ENCODE peak calls at places on chromosomes 3 and 15, in eight cellular contexts. S is AG04449, L is neural progenitor cell, D is ovary, R is lower lobe of right lung, V is DND-41, O is PC-9, T is neural crest cell. E is an unnamed sample.

GRCh38 chr15:48559270-48559669 is 86.2 kb downstream of the FBN1 start:
- DNase-seq in S (peak), L (peak), D (peak), R (no peak), V (no peak), O (no peak), T (no peak), E (no peak)

GRCh38 chr3:138284957-138285477 is 44.6 kb downstream of the NME9 start:
- DNase-seq in S (no peak), L (no peak), D (no peak), R (no peak), V (no peak), O (no peak), T (no peak), E (no peak)

GRCh38 chr15:99467861-99468460 is 97.8 kb upstream of the MEF2A start:
- DNase-seq in S (no peak), L (no peak), D (no peak), R (no peak), V (no peak), O (no peak), T (no peak), E (no peak)

GRCh38 chr3:86988235-86988634 is 2.7 kb downstream of the VGLL3 start:
- DNase-seq in S (peak), L (no peak), D (no peak), R (no peak), V (no peak), O (no peak), T (no peak), E (no peak)

GRCh38 chr3:8368598-8368997 is 133.0 kb upstream of the LMCD1 start:
- DNase-seq in S (no peak), L (no peak), D (no peak), R (no peak), V (no peak), O (no peak), T (no peak), E (no peak)

GRCh38 chr15:99164119-99164518 is 59.2 kb downstream of the SYNM start:
- DNase-seq in S (no peak), L (no peak), D (no peak), R (no peak), V (no peak), O (no peak), T (no peak), E (no peak)

GRCh38 chr3:129686941-129687340 is 80.5 kb upstream of the PLXND1 start:
- DNase-seq in S (no peak), L (no peak), D (no peak), R (no peak), V (no peak), O (no peak), T (no peak), E (no peak)

GRCh38 chr15:61879219-61879618 is 181.0 kb downstream of the VPS13C start:
- DNase-seq in S (no peak), L (no peak), D (no peak), R (no peak), V (no peak), O (peak), T (no peak), E (no peak)

GRCh38 chr3:44762690-44763089 is 1.1 kb downstream of the KIF15 start:
- DNase-seq in S (no peak), L (no peak), D (no peak), R (no peak), V (no peak), O (no peak), T (no peak), E (no peak)

GRCh38 chr15:50042775-50043174 is 76.3 kb downstream of the ATP8B4 start:
- DNase-seq in S (no peak), L (no peak), D (no peak), R (no peak), V (no peak), O (no peak), T (no peak), E (no peak)

GRCh38 chr3:152305075-152305474 is 36.3 kb downstream of the MBNL1 start:
- DNase-seq in S (no peak), L (peak), D (no peak), R (no peak), V (no peak), O (no peak), T (no peak), E (no peak)

GRCh38 chr3:45993421-45994027 is 2.1 kb downstream of the FYCO1 start:
- DNase-seq in S (no peak), L (no peak), D (no peak), R (no peak), V (peak), O (no peak), T (no peak), E (no peak)

GRCh38 chr3:124149774-124150173 is 157.8 kb upstream of the ROPN1 start:
- DNase-seq in S (no peak), L (no peak), D (no peak), R (no peak), V (no peak), O (no peak), T (no peak), E (no peak)

GRCh38 chr3:138089091-138089490 is 26.3 kb downstream of the DZIP1L start:
- DNase-seq in S (peak), L (no peak), D (no peak), R (no peak), V (no peak), O (no peak), T (no peak), E (no peak)

GRCh38 chr3:154310840-154311239 is 13.4 kb downstream of the DHX36 start:
- DNase-seq in S (no peak), L (no peak), D (no peak), R (no peak), V (no peak), O (no peak), T (no peak), E (no peak)

GRCh38 chr15:64536244-64536836 is 76.0 kb downstream of the ZNF609 start:
- DNase-seq in S (peak), L (no peak), D (no peak), R (no peak), V (peak), O (peak), T (no peak), E (no peak)

GRCh38 chr3:109275702-109276293 is 40.5 kb downstream of the DPPA2 start:
- DNase-seq in S (no peak), L (peak), D (no peak), R (no peak), V (peak), O (peak), T (peak), E (peak)

GRCh38 chr3:195699148-195699771 is 21.5 kb upstream of the MUC20 start:
- DNase-seq in S (no peak), L (no peak), D (no peak), R (no peak), V (no peak), O (no peak), T (no peak), E (no peak)

GRCh38 chr3:27312044-27312668 is 57.0 kb downstream of the NEK10 start:
- DNase-seq in S (peak), L (peak), D (no peak), R (no peak), V (peak), O (peak), T (no peak), E (peak)

GRCh38 chr3:42501681-42502428 is 588 bp upstream of the VIPR1 start:
- DNase-seq in S (no peak), L (peak), D (no peak), R (peak), V (no peak), O (peak), T (peak), E (peak)

GRCh38 chr3:128936341-128936740 is 56.9 kb downstream of the ACAD9 start:
- DNase-seq in S (no peak), L (no peak), D (no peak), R (no peak), V (no peak), O (no peak), T (no peak), E (no peak)

GRCh38 chr15:42503822-42504221 is 8.4 kb downstream of the SNAP23 start:
- DNase-seq in S (no peak), L (no peak), D (no peak), R (no peak), V (no peak), O (no peak), T (no peak), E (no peak)

GRCh38 chr15:51240066-51240465 is 98.3 kb downstream of the CYP19A1 start:
- DNase-seq in S (no peak), L (no peak), D (no peak), R (no peak), V (peak), O (no peak), T (no peak), E (no peak)

GRCh38 chr3:179026636-179027035 is 45.0 kb downstream of the ZMAT3 start:
- DNase-seq in S (no peak), L (no peak), D (no peak), R (no peak), V (no peak), O (no peak), T (no peak), E (no peak)

GRCh38 chr3:197746801-197747237 is 2.9 kb upstream of the FYTTD1 start:
- DNase-seq in S (no peak), L (no peak), D (no peak), R (no peak), V (no peak), O (no peak), T (no peak), E (no peak)

GRCh38 chr3:126149960-126150515 is 30.3 kb downstream of the ALDH1L1 start:
- DNase-seq in S (no peak), L (no peak), D (no peak), R (peak), V (no peak), O (no peak), T (peak), E (no peak)

GRCh38 chr3:190073264-190073663 is 47.4 kb downstream of the P3H2 start:
- DNase-seq in S (no peak), L (no peak), D (no peak), R (no peak), V (no peak), O (no peak), T (no peak), E (no peak)

GRCh38 chr3:53495518-53496501 is 1.4 kb downstream of the CACNA1D start:
- DNase-seq in S (no peak), L (peak), D (peak), R (no peak), V (no peak), O (no peak), T (no peak), E (peak)

GRCh38 chr15:66803182-66803729 is 101.2 kb downstream of the SMAD6 start:
- DNase-seq in S (peak), L (peak), D (peak), R (peak), V (no peak), O (peak), T (peak), E (peak)

GRCh38 chr15:98842192-98842972 is 165.2 kb downstream of the PGPEP1L start:
- DNase-seq in S (no peak), L (no peak), D (no peak), R (no peak), V (no peak), O (no peak), T (no peak), E (no peak)

GRCh38 chr15:101017041-101017754 is 98.0 kb downstream of the LRRK1 start:
- DNase-seq in S (no peak), L (peak), D (no peak), R (no peak), V (no peak), O (no peak), T (no peak), E (peak)

GRCh38 chr3:8557298-8557697 is 55.7 kb downstream of the LMCD1 start:
- DNase-seq in S (no peak), L (no peak), D (peak), R (no peak), V (no peak), O (no peak), T (no peak), E (no peak)

GRCh38 chr3:169495569-169495968 is 167.9 kb downstream of the MECOM start:
- DNase-seq in S (no peak), L (no peak), D (no peak), R (no peak), V (no peak), O (no peak), T (no peak), E (no peak)

GRCh38 chr15:101689901-101690300 is 34.4 kb downstream of the TARS3 start:
- DNase-seq in S (no peak), L (no peak), D (no peak), R (no peak), V (no peak), O (no peak), T (no peak), E (no peak)

GRCh38 chr15:76058714-76059319 is 968 bp upstream of the TMEM266 start:
- DNase-seq in S (no peak), L (peak), D (no peak), R (no peak), V (no peak), O (no peak), T (peak), E (peak)

GRCh38 chr3:149581681-149582349 is 76.0 kb downstream of the WWTR1 start:
- DNase-seq in S (no peak), L (peak), D (peak), R (no peak), V (no peak), O (peak), T (no peak), E (no peak)

GRCh38 chr15:78540955-78541743 is 905 bp downstream of the PSMA4 start:
- DNase-seq in S (no peak), L (no peak), D (no peak), R (no peak), V (peak), O (no peak), T (no peak), E (no peak)

GRCh38 chr3:12859840-12860239 is 18.5 kb upstream of the RPL32 start:
- DNase-seq in S (no peak), L (no peak), D (no peak), R (no peak), V (no peak), O (no peak), T (no peak), E (no peak)

GRCh38 chr15:63440756-63441155 is 59.1 kb upstream of the CA12 start:
- DNase-seq in S (no peak), L (no peak), D (no peak), R (no peak), V (no peak), O (no peak), T (no peak), E (no peak)

GRCh38 chr3:53850895-53851294 is 4.5 kb downstream of the IL17RB start:
- DNase-seq in S (no peak), L (no peak), D (peak), R (no peak), V (no peak), O (no peak), T (no peak), E (no peak)

DNA sequence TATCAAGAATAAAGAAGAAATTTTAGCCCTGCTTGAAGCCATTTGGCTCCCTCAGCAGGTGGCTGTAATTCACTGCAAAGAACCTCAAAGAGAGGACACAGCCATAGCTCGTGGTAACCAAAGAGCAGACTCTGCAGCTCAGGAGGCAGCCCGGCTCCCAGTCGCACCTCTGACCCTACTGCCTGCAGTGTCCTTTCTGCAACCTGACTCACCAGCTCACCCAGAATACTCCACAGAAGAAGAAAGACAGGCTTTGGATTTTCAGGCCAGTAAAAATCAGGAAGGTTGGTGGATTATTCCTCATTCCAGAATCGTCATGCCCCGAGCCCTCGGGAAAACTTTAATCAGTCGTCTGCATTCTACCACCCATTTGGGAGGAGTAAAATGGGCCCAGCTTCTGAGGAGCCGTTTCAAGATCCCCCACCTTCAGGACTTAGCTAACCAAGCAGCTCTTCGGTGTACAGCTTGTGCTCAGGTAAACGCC is 38.6 kb downstream of the ZBTB11 start:
- DNase-seq in S (no peak), L (peak), D (no peak), R (no peak), V (no peak), O (no peak), T (no peak), E (no peak)
- TF ChIP-seq CTCF in S (no peak), L (no peak), D (no peak), R (no peak), V (peak), O (no peak), T (no peak), E (no peak)

GRCh38 chr3:21839592-21839991 is 88.6 kb upstream of the ZNF385D start:
- DNase-seq in S (peak), L (no peak), D (no peak), R (no peak), V (no peak), O (peak), T (no peak), E (no peak)
- TF ChIP-seq CTCF in S (peak), L (peak), D (no peak), R (peak), V (peak), O (peak), T (peak), E (peak)

DNA sequence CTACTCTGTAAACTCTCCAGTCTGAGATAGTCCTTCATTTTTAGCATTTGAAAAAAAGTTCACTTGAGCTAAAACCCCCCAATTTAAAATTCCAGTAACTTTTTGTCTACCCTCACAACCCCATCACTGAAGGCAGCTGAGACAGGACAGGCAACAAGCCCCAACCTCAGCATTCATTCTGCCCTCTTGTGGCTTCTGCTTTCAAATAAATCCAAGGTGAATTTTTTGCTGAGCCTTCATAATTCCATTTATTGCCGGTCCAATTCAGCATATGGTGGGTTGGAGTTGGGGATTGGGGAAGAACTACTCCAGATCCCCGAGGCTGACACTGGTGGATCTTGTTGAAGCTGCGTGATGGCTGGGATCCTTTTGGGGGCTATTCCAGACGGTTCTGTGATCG is 88.4 kb upstream of the THRB start:
- DNase-seq in S (no peak), L (peak), D (no peak), R (no peak), V (no peak), O (no peak), T (no peak), E (no peak)
- TF ChIP-seq CTCF in S (no peak), L (peak), D (no peak), R (no peak), V (no peak), O (peak), T (no peak), E (no peak)

DNA sequence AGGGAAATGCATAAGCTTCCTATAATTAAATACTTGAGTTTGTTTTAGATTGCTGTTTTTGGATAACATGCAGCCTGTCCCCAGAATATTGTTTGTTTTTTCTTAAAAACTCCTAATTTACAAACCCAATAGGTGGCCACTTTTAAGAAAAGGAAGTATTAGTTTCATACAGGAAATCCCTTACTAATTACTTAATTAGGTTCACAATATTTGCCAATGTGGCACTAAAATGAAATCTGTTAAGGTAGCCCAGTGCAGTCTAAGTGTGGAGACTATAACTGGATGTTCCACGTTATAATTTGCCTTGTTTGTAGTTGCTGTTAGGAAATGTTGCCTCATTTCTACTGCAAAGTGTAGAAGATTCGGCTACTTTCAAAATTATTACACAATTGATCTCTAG is 195.8 kb downstream of the BBX start:
- DNase-seq in S (no peak), L (no peak), D (no peak), R (no peak), V (no peak), O (no peak), T (no peak), E (no peak)
- TF ChIP-seq CTCF in S (no peak), L (no peak), D (no peak), R (no peak), V (no peak), O (no peak), T (no peak), E (no peak)

DNA sequence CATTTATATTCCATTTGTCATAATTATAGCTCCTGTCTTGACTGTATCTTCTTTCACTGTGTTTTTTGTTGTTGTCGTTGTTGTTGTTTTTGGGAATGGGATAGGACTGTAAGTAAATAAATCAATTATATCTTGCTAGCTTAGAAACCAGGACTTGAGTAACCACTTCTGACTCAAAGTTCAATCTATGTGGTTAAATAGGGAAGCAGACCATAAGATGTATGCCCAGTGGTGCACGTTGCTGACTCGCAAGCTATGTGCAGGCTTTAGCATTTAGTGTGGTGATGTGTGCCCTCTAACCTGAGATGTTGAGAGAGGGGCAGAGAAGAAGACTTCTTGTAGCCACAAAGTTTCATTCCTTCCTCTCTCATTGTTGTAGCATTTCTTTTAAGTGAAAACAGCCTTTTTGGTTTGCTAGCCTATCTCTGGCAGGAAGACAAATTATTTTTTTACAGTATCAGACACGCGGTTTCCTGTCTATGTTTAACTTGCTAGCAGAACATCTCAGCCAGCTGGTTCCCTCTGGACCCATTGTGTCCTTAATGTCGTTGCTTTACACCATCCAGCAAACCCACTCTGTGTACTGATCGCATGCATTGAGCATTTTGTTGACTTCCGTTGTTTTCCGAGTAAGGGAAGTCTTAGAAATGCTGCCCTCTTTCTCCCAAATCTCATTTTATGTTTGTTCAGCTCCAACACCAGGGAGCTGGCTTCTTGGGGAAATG is 52.1 kb downstream of the TGFBR2 start:
- DNase-seq in S (no peak), L (no peak), D (no peak), R (no peak), V (peak), O (peak), T (no peak), E (no peak)
- TF ChIP-seq CTCF in S (no peak), L (no peak), D (no peak), R (no peak), V (peak), O (no peak), T (no peak), E (no peak)